ENCODE peak calls at places on chromosomes 2 and 18, in five cellular contexts. H, A, Z, L and W are unnamed samples. For H3K4me1, the result is how much of the 10 kb centered on the place peaks cover.

GRCh38 chr2:227447606-227448005 is 24.4 kb upstream of the AGFG1 start:
- DNase-seq in A (no peak), Z (peak), H (no peak), L (no peak), W (no peak)

GRCh38 chr2:3171564-3172264 is 205.9 kb downstream of the EIPR1 start:
- DNase-seq in L (no peak), H (no peak), Z (no peak), A (no peak), W (no peak)

GRCh38 chr2:234500394-234501006 is 3.6 kb upstream of the ARL4C start:
- DNase-seq in H (peak), Z (peak), L (peak), A (peak), W (peak)

GRCh38 chr18:22971038-22971437 is 37.9 kb downstream of the RBBP8 start:
- DNase-seq in Z (peak), L (no peak), A (no peak), H (no peak), W (no peak)

GRCh38 chr2:233118601-233119000 is 58.5 kb downstream of the INPP5D start:
- DNase-seq in L (no peak), Z (no peak), A (no peak), H (no peak), W (no peak)

GRCh38 chr2:158319269-158319668 is 137.3 kb downstream of the CCDC148 start:
- DNase-seq in Z (no peak), L (no peak), A (no peak), H (no peak), W (no peak)

GRCh38 chr2:94861308-94862152 is 9.7 kb upstream of the TEKT4 start:
- DNase-seq in Z (no peak), L (no peak), H (peak), A (peak), W (no peak)

GRCh38 chr2:186695081-186695756 is 1.4 kb downstream of the FAM171B start:
- DNase-seq in H (no peak), Z (peak), A (no peak), L (no peak), W (no peak)

GRCh38 chr2:159131882-159132281 is 154.6 kb downstream of the WDSUB1 start:
- DNase-seq in H (no peak), Z (peak), L (no peak), A (no peak), W (no peak)

GRCh38 chr2:157758586-157758985 is 117.5 kb downstream of the ACVR1 start:
- DNase-seq in Z (no peak), A (no peak), L (no peak), H (no peak), W (no peak)

GRCh38 chr2:26292646-26293045 is 47.9 kb downstream of the HADHB start:
- DNase-seq in H (no peak), L (no peak), Z (peak), A (no peak), W (no peak)

GRCh38 chr18:22728481-22729105 is 204.5 kb upstream of the RBBP8 start:
- DNase-seq in H (no peak), Z (no peak), A (no peak), L (no peak), W (no peak)

GRCh38 chr2:18721038-18721922 is 131.9 kb upstream of the NT5C1B start:
- DNase-seq in Z (peak), H (no peak), L (no peak), A (peak), W (no peak)

GRCh38 chr2:198054299-198054698 is 249.9 kb downstream of the PLCL1 start:
- DNase-seq in Z (peak), A (peak), L (peak), H (no peak), W (peak)

GRCh38 chr2:218946621-218947020 is 12.8 kb upstream of the CDK5R2 start:
- DNase-seq in A (no peak), L (no peak), Z (no peak), H (no peak), W (no peak)

GRCh38 chr2:110804915-110805314 is 72.5 kb downstream of the ACOXL start:
- DNase-seq in Z (no peak), A (no peak), H (peak), L (no peak), W (peak)

GRCh38 chr2:241061275-241061674 is 40.8 kb downstream of the MTERF4 start:
- DNase-seq in A (no peak), L (no peak), H (no peak), Z (peak), W (no peak)

GRCh38 chr18:72502671-72503431 is 41.3 kb downstream of the CBLN2 start:
- DNase-seq in A (no peak), L (no peak), H (peak), Z (no peak), W (no peak)

GRCh38 chr2:232836934-232837333 is 33.1 kb upstream of the SNORC start:
- DNase-seq in L (no peak), Z (no peak), A (no peak), H (no peak), W (no peak)

GRCh38 chr2:216741223-216741593 is 45.9 kb upstream of the IGFBP5 start:
- DNase-seq in A (no peak), Z (no peak), H (no peak), L (no peak), W (no peak)

GRCh38 chr2:209391776-209392401 is 32.0 kb upstream of the MAP2 start:
- DNase-seq in H (no peak), L (no peak), Z (peak), A (no peak), W (no peak)

GRCh38 chr2:30310955-30311354 is 79.6 kb downstream of the LBH start:
- DNase-seq in A (no peak), Z (no peak), H (no peak), L (peak), W (no peak)

GRCh38 chr2:240468300-240469238 is 33.1 kb downstream of the GPC1 start:
- DNase-seq in Z (no peak), A (peak), H (peak), L (peak), W (no peak)

GRCh38 chr2:36486546-36487044 is 111.4 kb downstream of the FEZ2 start:
- DNase-seq in H (no peak), A (no peak), Z (peak), L (no peak), W (no peak)

GRCh38 chr2:213080969-213081617 is 70.3 kb downstream of the IKZF2 start:
- DNase-seq in A (no peak), H (no peak), Z (no peak), L (no peak), W (no peak)

GRCh38 chr18:35888329-35888728 is 84.2 kb upstream of the RMP24 start:
- DNase-seq in L (no peak), A (no peak), Z (no peak), H (no peak), W (no peak)

GRCh38 chr2:67561411-67561965 is 164.4 kb downstream of the ETAA1 start:
- DNase-seq in A (peak), Z (peak), L (no peak), H (no peak), W (no peak)

GRCh38 chr18:3877678-3878077 is 427.7 kb downstream of the TGIF1 start:
- DNase-seq in H (no peak), A (no peak), L (no peak), Z (peak), W (no peak)

GRCh38 chr2:62814132-62814531 is 108.6 kb downstream of the EHBP1 start:
- DNase-seq in A (no peak), L (no peak), H (no peak), Z (peak), W (no peak)

GRCh38 chr2:201807452-201807980 is 1.2 kb downstream of the CDK15 start:
- DNase-seq in A (peak), L (no peak), H (no peak), Z (peak), W (no peak)

GRCh38 chr2:45572979-45573378 is 38.1 kb downstream of the SRBD1 start:
- DNase-seq in A (no peak), Z (no peak), H (no peak), L (no peak), W (no peak)

GRCh38 chr2:216644846-216645635 is 11.8 kb downstream of the IGFBP2 start:
- DNase-seq in L (no peak), A (no peak), Z (no peak), H (no peak), W (no peak)

GRCh38 chr2:61961231-61961901 is 55.9 kb downstream of the COMMD1 start:
- DNase-seq in L (no peak), Z (no peak), H (no peak), A (no peak), W (no peak)

GRCh38 chr18:75546964-75547363 is 119.5 kb upstream of the SMIM21 start:
- DNase-seq in Z (no peak), L (no peak), H (no peak), A (no peak), W (no peak)
- H3K27ac ChIP-seq in Z (no peak), L (no peak), H (no peak), A (no peak), W (no peak)

GRCh38 chr2:48343154-48343553 is 186.8 kb upstream of the STON1 start:
- DNase-seq in L (no peak), A (no peak), H (no peak), Z (no peak), W (no peak)
- H3K4me1 ChIP-seq in L (under half), A (under half), H (under half), Z (under half), W (under half)

GRCh38 chr18:13643261-13643671 is 83.1 kb downstream of the FAM210A start:
- DNase-seq in A (no peak), H (no peak), Z (no peak), L (no peak), W (no peak)

GRCh38 chr18:13645093-13645492 is 81.3 kb downstream of the FAM210A start:
- DNase-seq in A (no peak), H (no peak), L (no peak), Z (no peak), W (no peak)

GRCh38 chr18:13642440-13642827 is 83.9 kb downstream of the FAM210A start:
- DNase-seq in A (no peak), Z (no peak), H (no peak), L (no peak), W (no peak)

GRCh38 chr18:13649397-13650252 is 76.7 kb downstream of the FAM210A start:
- DNase-seq in A (no peak), L (no peak), Z (no peak), H (no peak), W (no peak)

DNA sequence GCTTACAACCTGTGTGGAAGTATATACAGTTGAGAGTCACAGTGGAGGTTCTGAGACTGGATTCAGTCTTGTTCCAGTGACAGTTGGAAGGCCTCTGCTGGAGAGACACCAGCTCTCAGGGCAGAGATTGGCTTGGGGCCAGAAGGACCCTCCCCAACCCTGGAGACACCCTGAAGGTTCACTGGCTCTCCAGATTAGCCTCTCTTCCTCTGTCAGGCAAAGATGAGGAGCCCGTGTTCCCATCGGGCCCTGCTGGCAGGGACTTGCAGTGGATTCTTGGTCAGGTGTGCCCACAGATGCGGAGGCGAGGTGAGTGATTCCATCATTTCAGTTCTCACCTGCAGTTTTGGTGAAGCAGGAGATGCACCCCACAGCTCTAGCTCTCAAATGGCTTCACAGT is 78.6 kb downstream of the FAM210A start:
- DNase-seq in A (no peak), Z (no peak), L (no peak), H (no peak), W (no peak)
- H3K4me3 ChIP-seq in A (no peak), Z (no peak), L (no peak), H (no peak), W (no peak)

DNA sequence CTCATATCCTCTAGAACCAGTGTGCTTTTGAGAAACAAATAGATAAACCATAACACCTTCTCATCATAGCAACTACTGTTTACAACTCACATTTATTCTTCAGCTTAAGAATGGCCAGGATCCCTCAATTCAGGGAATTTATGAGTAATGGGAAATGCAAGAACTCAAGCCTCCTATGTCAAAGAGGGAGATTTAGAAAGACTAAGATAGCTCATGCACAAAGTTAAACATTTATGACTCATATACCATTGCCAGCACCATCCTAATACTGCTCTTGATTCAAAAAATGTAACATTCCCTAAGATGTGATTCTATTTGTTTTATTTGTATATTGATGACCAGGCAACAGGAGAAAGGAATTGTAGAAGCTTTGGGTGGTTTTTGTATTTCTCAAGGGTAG is 172.8 kb downstream of the CYP26B1 start:
- DNase-seq in L (no peak), A (no peak), Z (no peak), H (no peak), W (no peak)
- H3K27ac ChIP-seq in L (no peak), A (no peak), Z (no peak), H (no peak), W (no peak)

GRCh38 chr2:10406016-10406415 is 42.1 kb downstream of the ODC1 start:
- DNase-seq in Z (no peak), L (no peak), H (no peak), A (no peak), W (no peak)

GRCh38 chr2:10405441-10405840 is 42.7 kb downstream of the ODC1 start:
- DNase-seq in L (peak), A (peak), H (no peak), Z (peak), W (no peak)

GRCh38 chr2:10406491-10406890 is 41.6 kb downstream of the ODC1 start:
- DNase-seq in Z (no peak), H (no peak), A (no peak), L (no peak), W (no peak)

GRCh38 chr2:10402652-10403215 is 45.4 kb downstream of the ODC1 start:
- DNase-seq in H (no peak), A (no peak), L (no peak), Z (no peak), W (no peak)

GRCh38 chr2:10404324-10405143 is 43.6 kb downstream of the ODC1 start:
- DNase-seq in L (no peak), Z (no peak), H (no peak), A (no peak), W (no peak)
- H3K4me1 ChIP-seq in L (half or more), Z (under half), H (half or more), A (under half), W (under half)

GRCh38 chr2:73984922-73985317 is 210 bp downstream of the TET3 start:
- DNase-seq in H (peak), L (peak), Z (no peak), A (peak), W (peak)
- H3K4me3 ChIP-seq in H (no peak), L (no peak), Z (peak), A (peak), W (no peak)

DNA sequence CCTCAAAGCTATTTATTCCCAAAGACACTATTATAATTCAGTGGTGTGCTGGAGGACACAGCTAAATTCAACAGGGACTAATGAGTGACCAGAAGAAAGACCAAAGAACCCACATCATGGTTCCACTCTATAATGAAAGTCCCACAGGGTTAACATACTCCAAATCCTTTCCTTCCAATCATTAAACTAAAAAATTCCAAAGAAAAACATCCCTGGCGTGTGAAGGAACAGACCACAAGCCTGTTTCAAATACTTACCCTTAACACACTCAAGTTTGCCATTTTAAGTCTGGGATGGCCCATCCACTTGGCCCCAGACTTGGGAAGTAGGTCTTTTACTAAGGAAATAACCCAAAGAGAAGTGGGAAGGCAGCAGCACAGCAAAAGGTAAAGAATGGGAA is 150.1 kb upstream of the CCDC150 start:
- DNase-seq in A (no peak), L (no peak), Z (no peak), H (no peak), W (no peak)
- H3K27ac ChIP-seq in A (no peak), L (no peak), Z (no peak), H (no peak), W (no peak)

GRCh38 chr2:145685323-145686050 is 1165.6 kb upstream of the ZEB2 start:
- DNase-seq in H (no peak), Z (peak), A (no peak), L (no peak), W (no peak)
- H3K4me1 ChIP-seq in H (under half), Z (under half), A (under half), L (under half), W (under half)